ENCODE peak calls at places on chromosome 18, in ten cellular contexts. R, J, D, Z, U, M, W, N, L and P are unnamed samples. For H3K27me3, the result is how much of the 10 kb centered on the place peaks cover.

GRCh38 chr18:70290482-70291294 is 1.8 kb downstream of the SOCS6 start:
- DNase-seq in R (no peak), J (peak), D (no peak), Z (no peak), U (no peak), M (no peak), W (no peak), N (no peak), L (no peak), P (no peak)

GRCh38 chr18:3604626-3605408 is 154.8 kb downstream of the TGIF1 start:
- DNase-seq in R (peak), J (no peak), D (peak), Z (no peak), U (peak), M (no peak), W (peak), N (no peak), L (peak), P (peak)

GRCh38 chr18:80172056-80172455 is 63.0 kb downstream of the ADNP2 start:
- DNase-seq in R (no peak), J (no peak), D (no peak), Z (no peak), U (no peak), M (no peak), W (peak), N (no peak), L (no peak), P (no peak)

GRCh38 chr18:34848156-34848555 is 138.1 kb downstream of the DTNA start:
- DNase-seq in R (no peak), J (no peak), D (no peak), Z (no peak), U (no peak), M (no peak), W (no peak), N (no peak), L (no peak), P (no peak)

GRCh38 chr18:8926464-8926863 is 176.0 kb upstream of the NDUFV2 start:
- DNase-seq in R (no peak), J (no peak), D (no peak), Z (no peak), U (no peak), M (no peak), W (no peak), N (no peak), L (no peak), P (no peak)

GRCh38 chr18:55034742-55035141 is 75.5 kb upstream of the CCDC68 start:
- DNase-seq in R (no peak), J (no peak), D (no peak), Z (no peak), U (peak), M (no peak), W (peak), N (no peak), L (no peak), P (no peak)

GRCh38 chr18:7523772-7524171 is 43.3 kb upstream of the PTPRM start:
- DNase-seq in R (no peak), J (no peak), D (peak), Z (no peak), U (peak), M (no peak), W (no peak), N (peak), L (no peak), P (no peak)

GRCh38 chr18:21112140-21112473 is 494 bp upstream of the ROCK1 start:
- DNase-seq in R (no peak), J (no peak), D (no peak), Z (no peak), U (no peak), M (no peak), W (no peak), N (no peak), L (peak), P (no peak)

GRCh38 chr18:22538463-22538862 is 120.7 kb upstream of the CTAGE1 start:
- DNase-seq in R (no peak), J (no peak), D (no peak), Z (no peak), U (no peak), M (no peak), W (peak), N (no peak), L (peak), P (no peak)

GRCh38 chr18:12773369-12773768 is 70.5 kb downstream of the PSMG2 start:
- DNase-seq in R (no peak), J (no peak), D (no peak), Z (no peak), U (no peak), M (no peak), W (no peak), N (no peak), L (no peak), P (no peak)

GRCh38 chr18:47882641-47883040 is 47.8 kb downstream of the SMAD2 start:
- DNase-seq in R (peak), J (no peak), D (no peak), Z (no peak), U (no peak), M (no peak), W (no peak), N (no peak), L (peak), P (no peak)

GRCh38 chr18:45519881-45520280 is 95.4 kb upstream of the SLC14A2 start:
- DNase-seq in R (no peak), J (no peak), D (no peak), Z (no peak), U (no peak), M (no peak), W (peak), N (no peak), L (peak), P (no peak)

GRCh38 chr18:36352384-36352783 is 54.9 kb downstream of the FHOD3 start:
- DNase-seq in R (peak), J (no peak), D (no peak), Z (no peak), U (no peak), M (no peak), W (peak), N (no peak), L (peak), P (no peak)

GRCh38 chr18:48027401-48027931 is 97.0 kb upstream of the SMAD2 start:
- DNase-seq in R (no peak), J (no peak), D (no peak), Z (no peak), U (peak), M (no peak), W (no peak), N (no peak), L (peak), P (no peak)

GRCh38 chr18:57698571-57699276 is 77.1 kb upstream of the NARS1 start:
- DNase-seq in R (peak), J (no peak), D (no peak), Z (no peak), U (peak), M (no peak), W (peak), N (no peak), L (peak), P (no peak)

GRCh38 chr18:78976697-78977626 is 2.7 kb upstream of the SALL3 start:
- DNase-seq in R (no peak), J (no peak), D (peak), Z (no peak), U (peak), M (no peak), W (no peak), N (peak), L (no peak), P (no peak)

GRCh38 chr18:35182151-35182550 is 58.7 kb upstream of the ZNF397 start:
- DNase-seq in R (no peak), J (no peak), D (no peak), Z (no peak), U (no peak), M (no peak), W (no peak), N (no peak), L (no peak), P (no peak)

GRCh38 chr18:13915391-13915790 is at the start of gene MC2R:
- DNase-seq in R (no peak), J (no peak), D (no peak), Z (no peak), U (no peak), M (no peak), W (no peak), N (no peak), L (no peak), P (no peak)

GRCh38 chr18:60549338-60549960 is 176.9 kb upstream of the MC4R start:
- DNase-seq in R (peak), J (no peak), D (peak), Z (peak), U (peak), M (no peak), W (peak), N (peak), L (peak), P (peak)

GRCh38 chr18:52333860-52334259 is 6.1 kb upstream of the DCC start:
- DNase-seq in R (no peak), J (no peak), D (no peak), Z (no peak), U (no peak), M (no peak), W (no peak), N (no peak), L (no peak), P (peak)

GRCh38 chr18:49849331-49850217 is 36.2 kb upstream of the ACAA2 start:
- DNase-seq in R (peak), J (peak), D (peak), Z (peak), U (peak), M (peak), W (peak), N (peak), L (peak), P (no peak)

GRCh38 chr18:79626905-79627749 is 52.5 kb upstream of the CTDP1 start:
- DNase-seq in R (no peak), J (no peak), D (no peak), Z (no peak), U (no peak), M (no peak), W (no peak), N (no peak), L (no peak), P (no peak)

GRCh38 chr18:80227472-80227871 is 19.8 kb downstream of the PARD6G start:
- DNase-seq in R (no peak), J (no peak), D (no peak), Z (no peak), U (no peak), M (no peak), W (no peak), N (no peak), L (no peak), P (no peak)

GRCh38 chr18:26133652-26134051 is at the start of gene PSMA8:
- DNase-seq in R (no peak), J (no peak), D (peak), Z (no peak), U (peak), M (peak), W (no peak), N (peak), L (no peak), P (no peak)

GRCh38 chr18:46793565-46793964 is 36.7 kb upstream of the ST8SIA5 start:
- DNase-seq in R (peak), J (no peak), D (no peak), Z (peak), U (peak), M (peak), W (no peak), N (peak), L (no peak), P (no peak)

GRCh38 chr18:63860536-63860930 is 27.0 kb upstream of the SERPINB2 start:
- DNase-seq in R (no peak), J (no peak), D (no peak), Z (no peak), U (no peak), M (no peak), W (no peak), N (no peak), L (no peak), P (no peak)

GRCh38 chr18:7897119-7897518 is 330.0 kb downstream of the PTPRM start:
- DNase-seq in R (no peak), J (no peak), D (no peak), Z (no peak), U (no peak), M (no peak), W (no peak), N (no peak), L (no peak), P (no peak)

GRCh38 chr18:48330016-48330991 is 78.9 kb downstream of the ZBTB7C start:
- DNase-seq in R (peak), J (no peak), D (no peak), Z (no peak), U (no peak), M (no peak), W (peak), N (no peak), L (peak), P (no peak)

GRCh38 chr18:39667905-39668304 is 2102.3 kb upstream of the CELF4 start:
- DNase-seq in R (no peak), J (no peak), D (no peak), Z (no peak), U (no peak), M (no peak), W (peak), N (no peak), L (peak), P (no peak)

GRCh38 chr18:50105027-50105426 is 89.9 kb downstream of the MYO5B start:
- DNase-seq in R (no peak), J (no peak), D (no peak), Z (no peak), U (no peak), M (no peak), W (no peak), N (no peak), L (no peak), P (no peak)

GRCh38 chr18:49561377-49562193 is at the start of gene LIPG:
- DNase-seq in R (peak), J (peak), D (peak), Z (no peak), U (peak), M (peak), W (peak), N (peak), L (peak), P (peak)

GRCh38 chr18:32980896-32981295 is 208.1 kb upstream of the KLHL14 start:
- DNase-seq in R (no peak), J (no peak), D (no peak), Z (no peak), U (no peak), M (no peak), W (peak), N (no peak), L (no peak), P (no peak)

GRCh38 chr18:23994361-23994902 is 20.1 kb upstream of the TTC39C start:
- DNase-seq in R (peak), J (peak), D (peak), Z (no peak), U (no peak), M (no peak), W (peak), N (no peak), L (peak), P (no peak)

GRCh38 chr18:10670856-10671255 is 145.0 kb downstream of the NAPG start:
- DNase-seq in R (no peak), J (no peak), D (no peak), Z (no peak), U (no peak), M (no peak), W (no peak), N (no peak), L (no peak), P (no peak)
- H3K27me3 ChIP-seq in R (half or more), J (under half), D (under half), Z (under half), U (under half), M (under half), W (under half), N (under half), L (under half), P (under half)

DNA sequence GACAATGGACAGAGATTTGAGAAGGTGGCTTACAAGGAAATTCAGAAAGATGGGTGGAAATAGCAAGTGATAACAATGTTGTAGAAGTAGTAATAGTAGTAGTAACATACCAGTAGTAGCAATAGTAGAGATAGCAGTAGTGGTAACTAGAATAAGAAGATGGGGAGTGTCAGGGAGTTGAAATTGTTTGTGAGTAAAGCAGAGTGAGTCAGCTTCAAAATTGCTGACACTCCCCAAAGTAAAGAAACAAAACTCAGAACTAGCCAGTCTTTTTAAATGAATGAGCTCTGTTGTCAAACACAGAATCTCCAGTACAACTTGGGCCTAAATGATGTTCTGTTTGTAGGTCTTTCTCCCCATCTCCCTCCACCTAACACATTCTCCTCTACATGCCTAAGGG is 1040.9 kb downstream of the CBLN2 start:
- DNase-seq in R (peak), J (no peak), D (no peak), Z (no peak), U (no peak), M (no peak), W (no peak), N (no peak), L (no peak), P (no peak)
- H3K9ac ChIP-seq in R (no peak), J (no peak), D (no peak), Z (no peak), U (no peak), M (no peak), W (no peak), N (no peak), L (no peak), P (no peak)

DNA sequence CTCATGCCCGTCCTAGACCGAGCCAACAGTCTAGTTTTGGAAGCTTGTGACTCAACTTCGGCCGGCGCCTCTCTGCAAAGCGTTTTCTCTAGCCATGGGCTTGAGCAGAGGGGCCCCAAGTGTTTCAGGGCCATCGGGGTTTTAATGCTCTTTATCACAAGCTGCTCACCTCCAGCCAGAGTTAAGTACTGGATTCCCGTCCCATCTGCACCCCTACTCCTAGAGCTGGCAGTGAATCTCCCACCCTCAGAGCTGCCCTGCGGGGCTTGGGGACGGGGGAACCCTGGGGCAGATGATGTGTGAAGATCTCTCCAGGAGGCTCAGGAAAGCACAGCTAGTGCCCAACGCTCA is 7.3 kb downstream of the RAX start:
- DNase-seq in R (no peak), J (no peak), D (no peak), Z (no peak), U (no peak), M (no peak), W (no peak), N (no peak), L (no peak), P (no peak)
- H3K27me3 ChIP-seq in R (half or more), J (half or more), D (half or more), Z (under half), U (half or more), M (half or more), W (half or more), N (half or more), L (half or more), P (under half)

DNA sequence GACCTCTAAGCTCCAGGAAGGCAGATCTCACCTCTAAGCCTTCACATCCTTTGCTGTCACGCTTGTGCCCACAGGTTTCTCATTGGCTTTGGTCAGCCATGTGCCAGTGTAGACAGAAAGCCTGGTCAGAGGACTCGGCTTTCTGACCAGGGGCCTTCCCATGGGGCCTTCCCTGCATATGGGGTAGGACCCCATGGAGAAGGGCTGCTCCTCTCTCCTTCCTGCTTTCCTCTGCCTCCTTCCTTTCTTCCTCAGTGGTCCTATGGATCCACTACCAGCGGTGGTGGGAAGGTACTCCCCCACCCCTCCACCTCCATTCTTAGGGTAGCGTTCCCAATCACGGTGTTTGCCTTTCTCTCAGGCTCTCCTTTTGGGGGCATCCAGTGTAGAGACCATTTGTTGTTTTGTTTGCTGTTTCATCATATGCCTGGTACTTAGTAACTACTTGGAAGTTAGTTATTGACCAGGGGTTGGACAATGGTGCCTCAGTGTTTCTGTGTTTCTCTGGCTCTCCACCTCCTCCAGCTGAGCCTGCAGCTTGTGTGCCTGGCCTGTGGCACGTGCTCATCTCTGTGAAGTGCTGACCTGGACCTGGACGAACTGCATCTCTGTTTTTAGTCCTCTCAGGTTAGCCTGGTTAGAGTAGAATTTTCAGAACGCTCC is 71.6 kb downstream of the ZNF407 start:
- DNase-seq in R (no peak), J (no peak), D (no peak), Z (no peak), U (no peak), M (no peak), W (no peak), N (no peak), L (no peak), P (no peak)
- H3K9ac ChIP-seq in R (no peak), J (no peak), D (no peak), Z (no peak), U (no peak), M (no peak), W (no peak), N (no peak), L (no peak), P (no peak)

GRCh38 chr18:37566479-37567060 is 972 bp upstream of the CELF4 start:
- DNase-seq in R (no peak), J (no peak), D (peak), Z (no peak), U (no peak), M (no peak), W (no peak), N (peak), L (peak), P (no peak)

GRCh38 chr18:37567061-37567993 is 1.7 kb upstream of the CELF4 start:
- DNase-seq in R (no peak), J (no peak), D (peak), Z (no peak), U (no peak), M (no peak), W (no peak), N (peak), L (peak), P (no peak)

GRCh38 chr18:37565985-37566478 is 434 bp upstream of the CELF4 start:
- DNase-seq in R (no peak), J (no peak), D (peak), Z (no peak), U (peak), M (peak), W (peak), N (peak), L (peak), P (no peak)

GRCh38 chr18:37568671-37569070 is 3.1 kb upstream of the CELF4 start:
- DNase-seq in R (no peak), J (no peak), D (no peak), Z (no peak), U (no peak), M (peak), W (no peak), N (peak), L (no peak), P (no peak)

GRCh38 chr18:37567994-37568359 is 2.4 kb upstream of the CELF4 start:
- DNase-seq in R (no peak), J (no peak), D (no peak), Z (no peak), U (no peak), M (peak), W (no peak), N (peak), L (no peak), P (no peak)
- H3K27me3 ChIP-seq in R (under half), J (under half), D (half or more), Z (half or more), U (under half), M (under half), W (under half), N (half or more), L (half or more), P (under half)